ENCODE peak calls at places on chromosome 1, in six cellular contexts. A is BE2C, P is fibroblast of mammary gland, T is uterus, X is Peyer's patch, O is left lung. V is an unnamed sample.

GRCh38 chr1:119409731-119410130 is 5.2 kb upstream of the HSD3B2 start:
- DNase-seq in T (no peak), O (no peak), X (no peak), P (peak), A (no peak), V (no peak)

GRCh38 chr1:245742891-245743290 is 588.1 kb downstream of the KIF26B start:
- DNase-seq in P (peak), A (no peak), X (no peak), T (no peak), O (no peak), V (no peak)

GRCh38 chr1:179095924-179096323 is 14.1 kb downstream of the TOR3A start:
- DNase-seq in A (no peak), P (no peak), T (no peak), X (no peak), O (no peak), V (no peak)

GRCh38 chr1:168081373-168082007 is 55.2 kb downstream of the GPR161 start:
- DNase-seq in T (no peak), O (no peak), X (no peak), A (no peak), P (peak), V (peak)

GRCh38 chr1:25989440-25989839 is 8.4 kb downstream of the PAFAH2 start:
- DNase-seq in T (no peak), A (no peak), O (no peak), X (no peak), P (no peak), V (no peak)

GRCh38 chr1:198102454-198102791 is 54.4 kb upstream of the NEK7 start:
- DNase-seq in A (no peak), T (no peak), O (no peak), P (no peak), X (no peak), V (no peak)

GRCh38 chr1:110783292-110783918 is 89.5 kb upstream of the CD53 start:
- DNase-seq in P (peak), O (no peak), X (no peak), A (peak), T (no peak), V (no peak)

GRCh38 chr1:81827942-81828341 is 27.2 kb downstream of the ADGRL2 start:
- DNase-seq in O (no peak), T (no peak), A (peak), P (no peak), X (no peak), V (no peak)

GRCh38 chr1:46595127-46595526 is 8.9 kb downstream of the MKNK1 start:
- DNase-seq in O (peak), P (peak), A (no peak), X (no peak), T (no peak), V (peak)

GRCh38 chr1:232381676-232382075 is 248.3 kb downstream of the SIPA1L2 start:
- DNase-seq in T (no peak), P (no peak), X (no peak), O (no peak), A (no peak), V (no peak)

GRCh38 chr1:110540891-110541685 is 22.1 kb upstream of the KCNA10 start:
- DNase-seq in O (no peak), A (no peak), T (no peak), X (no peak), P (no peak), V (no peak)

GRCh38 chr1:54310439-54311328 is 95.5 kb downstream of the SSBP3 start:
- DNase-seq in P (peak), T (no peak), X (no peak), A (peak), O (no peak), V (peak)

GRCh38 chr1:15226626-15227286 is 20.3 kb upstream of the FHAD1 start:
- DNase-seq in T (no peak), P (no peak), O (no peak), X (no peak), A (no peak), V (no peak)

GRCh38 chr1:54018635-54019034 is 649 bp upstream of the LDLRAD1 start:
- DNase-seq in O (no peak), A (no peak), T (no peak), X (no peak), P (no peak), V (no peak)

GRCh38 chr1:24438423-24438901 is 22.9 kb downstream of the NIPAL3 start:
- DNase-seq in P (peak), X (no peak), A (peak), T (peak), O (no peak), V (peak)

GRCh38 chr1:3283849-3284248 is 170.6 kb upstream of the ARHGEF16 start:
- DNase-seq in A (peak), P (no peak), T (no peak), O (no peak), X (peak), V (peak)

GRCh38 chr1:163174524-163175437 is 27.9 kb downstream of the RGS5 start:
- DNase-seq in X (peak), A (peak), P (peak), O (peak), T (peak), V (peak)

GRCh38 chr1:74012583-74012982 is 185.4 kb downstream of the LRRIQ3 start:
- DNase-seq in T (no peak), O (no peak), P (no peak), X (no peak), A (no peak), V (no peak)

GRCh38 chr1:2534775-2535387 is 4.8 kb upstream of the HES5 start:
- DNase-seq in T (no peak), X (peak), O (peak), P (peak), A (no peak), V (no peak)

GRCh38 chr1:196380311-196380710 is 227.9 kb downstream of the KCNT2 start:
- DNase-seq in O (no peak), T (no peak), X (no peak), P (no peak), A (no peak), V (no peak)

GRCh38 chr1:151888972-151889570 is 20.2 kb downstream of the THEM4 start:
- DNase-seq in T (no peak), A (no peak), O (no peak), X (no peak), P (peak), V (no peak)

GRCh38 chr1:33428661-33429060 is 2.2 kb downstream of the PHC2 start:
- DNase-seq in X (no peak), A (no peak), O (no peak), P (no peak), T (no peak), V (no peak)

GRCh38 chr1:26610781-26611180 is 81.2 kb downstream of the RPS6KA1 start:
- DNase-seq in A (no peak), O (no peak), P (no peak), T (no peak), X (no peak), V (no peak)

GRCh38 chr1:32884726-32885125 is 1.6 kb upstream of the HPCA start:
- DNase-seq in T (no peak), X (no peak), A (no peak), O (no peak), P (no peak), V (no peak)

GRCh38 chr1:220339581-220339980 is 67.3 kb upstream of the RAB3GAP2 start:
- DNase-seq in X (no peak), O (no peak), A (no peak), T (no peak), P (peak), V (no peak)

GRCh38 chr1:186494832-186495271 is 33.9 kb upstream of the PDC start:
- DNase-seq in P (no peak), A (no peak), T (no peak), X (no peak), O (no peak), V (no peak)

GRCh38 chr1:26882696-26883095 is 7.4 kb downstream of the GPN2 start:
- DNase-seq in A (no peak), T (no peak), P (no peak), O (no peak), X (no peak), V (no peak)

GRCh38 chr1:201925961-201926585 is 20.3 kb downstream of the LMOD1 start:
- DNase-seq in O (no peak), X (no peak), P (no peak), A (no peak), T (peak), V (no peak)

GRCh38 chr1:3881191-3881475 is 18.9 kb downstream of the C1orf174 start:
- DNase-seq in A (no peak), X (peak), O (no peak), P (no peak), T (no peak), V (no peak)

GRCh38 chr1:71019248-71019647 is 28.4 kb downstream of the PTGER3 start:
- DNase-seq in O (no peak), T (no peak), X (no peak), P (no peak), A (peak), V (peak)

GRCh38 chr1:17189632-17190525 is 15.0 kb upstream of the PADI1 start:
- DNase-seq in X (no peak), O (no peak), A (no peak), T (no peak), P (peak), V (no peak)

GRCh38 chr1:231796141-231796540 is 169.6 kb downstream of the DISC1 start:
- DNase-seq in T (no peak), O (no peak), X (no peak), A (no peak), P (no peak), V (no peak)

GRCh38 chr1:31802190-31803150 is 13.4 kb downstream of the SPOCD1 start:
- DNase-seq in T (no peak), X (no peak), A (no peak), O (no peak), P (no peak), V (no peak)

GRCh38 chr1:170881268-170882265 is 53.8 kb upstream of the MROH9 start:
- DNase-seq in P (peak), T (peak), A (no peak), O (no peak), X (no peak), V (no peak)

GRCh38 chr1:24639881-24640280 is 3.2 kb upstream of the SRRM1 start:
- DNase-seq in X (no peak), O (no peak), P (peak), A (no peak), T (no peak), V (no peak)

GRCh38 chr1:41819069-41819468 is 99.7 kb downstream of the HIVEP3 start:
- DNase-seq in P (no peak), A (no peak), X (no peak), T (no peak), O (no peak), V (no peak)

GRCh38 chr1:41813755-41814694 is 104.7 kb downstream of the HIVEP3 start:
- DNase-seq in X (no peak), O (no peak), A (no peak), T (no peak), P (peak), V (peak)

GRCh38 chr1:41813220-41813619 is 105.5 kb downstream of the HIVEP3 start:
- DNase-seq in T (no peak), A (no peak), P (no peak), X (no peak), O (no peak), V (no peak)

GRCh38 chr1:41819843-41820242 is 98.9 kb downstream of the HIVEP3 start:
- DNase-seq in X (no peak), A (no peak), T (no peak), P (no peak), O (no peak), V (no peak)

DNA sequence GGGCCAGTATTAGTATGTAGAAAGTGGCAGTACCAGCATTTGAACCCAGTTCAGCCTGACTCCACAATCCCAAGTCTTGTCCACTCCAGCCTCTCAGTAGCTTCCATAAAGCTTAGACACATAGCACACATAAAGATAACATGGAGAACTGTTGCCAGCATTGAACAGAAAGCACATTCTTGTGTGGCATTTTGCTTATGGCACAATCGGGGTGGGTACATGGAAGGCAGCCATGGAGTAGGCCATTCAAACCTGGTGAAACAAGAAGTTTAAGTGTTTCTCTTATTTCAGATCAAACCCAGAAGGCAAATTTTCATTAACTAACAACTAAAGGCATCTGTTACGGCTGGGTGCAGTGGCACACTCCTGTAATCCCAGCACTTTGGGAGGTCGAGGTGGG is 102.7 kb downstream of the HIVEP3 start:
- DNase-seq in O (no peak), X (no peak), T (no peak), A (no peak), P (no peak), V (no peak)
- TF ChIP-seq CTCF in O (no peak), X (no peak), T (no peak), A (no peak), P (no peak), V (no peak)

DNA sequence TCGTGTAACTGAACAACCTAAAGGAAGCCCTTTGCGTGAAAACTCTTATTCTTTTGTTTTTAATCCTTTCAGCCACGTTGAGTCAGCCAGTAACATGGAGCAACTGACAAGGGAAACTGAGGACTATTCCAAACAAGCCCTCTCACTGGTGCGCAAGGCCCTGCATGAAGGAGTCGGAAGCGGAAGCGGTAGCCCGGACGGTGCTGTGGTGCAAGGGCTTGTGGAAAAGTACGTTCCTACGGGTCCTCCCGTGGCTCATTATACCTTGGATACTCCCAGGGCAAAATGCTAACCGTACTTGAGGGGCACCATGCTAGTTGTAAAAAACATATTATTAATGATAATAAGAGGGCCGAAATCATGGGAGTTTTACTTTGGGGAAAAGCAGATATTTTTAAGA is 49.4 kb downstream of the LAMC2 start:
- DNase-seq in O (no peak), P (peak), X (no peak), A (no peak), T (no peak), V (no peak)
- H3K4me3 ChIP-seq in O (no peak), P (no peak), X (no peak), A (no peak), T (no peak), V (no peak)

DNA sequence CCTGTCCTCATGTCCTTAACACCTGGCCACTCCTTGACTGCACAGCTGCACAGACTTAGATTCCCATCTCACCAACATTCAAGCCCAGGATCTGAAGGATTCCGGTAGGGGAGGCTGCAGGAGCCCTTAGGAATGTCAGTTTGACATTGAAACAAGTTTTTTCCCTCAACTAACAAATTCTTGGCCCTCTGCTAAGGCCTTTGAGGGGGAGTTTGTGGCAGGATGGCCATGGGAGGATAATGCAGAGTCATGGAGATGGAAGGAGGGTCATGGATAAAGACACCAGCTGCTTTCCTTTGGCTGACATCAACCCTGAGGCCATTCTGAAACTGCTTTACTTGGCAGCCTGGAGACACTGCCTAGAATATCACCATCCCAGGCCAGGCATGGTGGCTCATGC is 63.4 kb upstream of the PPP2R5A start:
- DNase-seq in P (no peak), X (no peak), T (no peak), A (no peak), O (no peak), V (no peak)
- TF ChIP-seq CTCF in P (no peak), X (no peak), T (no peak), A (no peak), O (no peak), V (no peak)

DNA sequence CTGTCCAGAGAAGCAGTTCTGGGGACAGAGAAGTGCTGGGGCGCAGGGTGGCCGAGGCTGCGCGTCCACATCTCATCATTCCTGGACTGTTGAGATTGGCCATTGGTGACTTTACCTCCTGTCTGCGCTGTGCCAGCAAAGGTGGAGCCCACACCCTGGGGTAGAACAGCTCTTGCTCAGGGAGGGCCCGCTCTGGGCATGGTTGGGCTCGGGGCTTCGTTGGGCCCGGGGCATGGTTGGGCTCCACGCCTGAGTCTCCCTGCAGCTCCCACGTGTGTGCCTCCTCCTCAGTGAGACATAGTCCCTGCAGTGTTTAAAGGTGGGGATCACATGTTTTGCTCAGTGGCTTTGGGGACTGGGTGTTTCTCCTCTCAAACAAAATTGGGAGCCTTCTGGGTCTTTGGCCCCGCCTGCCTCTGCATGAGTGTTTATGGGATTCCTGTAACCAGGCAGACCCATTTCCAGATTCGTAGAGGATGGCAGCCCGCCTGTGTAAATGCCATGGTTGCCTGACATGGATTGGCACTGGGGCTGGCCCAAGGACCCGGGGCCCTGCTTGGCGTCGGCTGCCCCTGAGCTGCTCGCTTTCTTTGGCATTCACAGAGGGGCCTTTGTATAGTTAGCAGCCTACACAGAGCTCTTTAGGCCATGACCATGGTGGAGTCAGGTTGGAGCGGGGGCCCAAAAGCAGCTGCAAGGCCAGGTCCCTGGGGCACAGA is 104.6 kb downstream of the TLR5 start:
- DNase-seq in T (no peak), X (no peak), P (no peak), O (no peak), A (no peak), V (no peak)
- H3K4me3 ChIP-seq in T (no peak), X (no peak), P (no peak), O (no peak), A (no peak), V (no peak)

V was measured in heart left ventricle.